ENCODE peak calls at places on chromosome 17, in ten cellular contexts. M, N, F, Z, Q, H, T, S, R and O are unnamed samples.

GRCh38 chr17:51397361-51398127 is 137.2 kb downstream of the UTP18 start:
- DNase-seq in M (no peak), N (no peak), F (peak), Z (no peak), Q (peak), H (no peak), T (peak), S (no peak), R (no peak), O (no peak)

GRCh38 chr17:50681260-50682200 is 26.2 kb downstream of the ANKRD40 start:
- DNase-seq in M (peak), N (peak), F (peak), Z (peak), Q (peak), H (no peak), T (peak), S (no peak), R (no peak), O (peak)

GRCh38 chr17:3796822-3797170 is 4.2 kb downstream of the ITGAE start:
- DNase-seq in M (no peak), N (no peak), F (no peak), Z (no peak), Q (no peak), H (no peak), T (no peak), S (no peak), R (peak), O (peak)

GRCh38 chr17:51258756-51259573 is 884 bp downstream of the MBTD1 start:
- DNase-seq in M (no peak), N (no peak), F (peak), Z (peak), Q (no peak), H (no peak), T (no peak), S (peak), R (peak), O (no peak)

GRCh38 chr17:386145-386876 is 33.7 kb upstream of the RPH3AL start:
- DNase-seq in M (peak), N (peak), F (peak), Z (peak), Q (peak), H (peak), T (peak), S (peak), R (peak), O (peak)

GRCh38 chr17:75113798-75114551 is 4.2 kb downstream of the ARMC7 start:
- DNase-seq in M (peak), N (peak), F (peak), Z (peak), Q (peak), H (peak), T (peak), S (peak), R (peak), O (peak)

GRCh38 chr17:75970011-75970523 is 8.9 kb downstream of the ACOX1 start:
- DNase-seq in M (peak), N (no peak), F (peak), Z (no peak), Q (no peak), H (no peak), T (peak), S (no peak), R (no peak), O (no peak)

GRCh38 chr17:21467739-21468490 is 91.8 kb downstream of the KCNJ12 start:
- DNase-seq in M (no peak), N (no peak), F (no peak), Z (peak), Q (no peak), H (no peak), T (no peak), S (no peak), R (no peak), O (no peak)

GRCh38 chr17:28896884-28897768 is at the start of gene FLOT2:
- DNase-seq in M (peak), N (peak), F (peak), Z (peak), Q (peak), H (peak), T (peak), S (peak), R (peak), O (peak)

GRCh38 chr17:68011199-68011665 is 15.0 kb upstream of the C17orf58 start:
- DNase-seq in M (peak), N (peak), F (peak), Z (no peak), Q (peak), H (peak), T (no peak), S (peak), R (peak), O (peak)

GRCh38 chr17:72334205-72334604 is 213.4 kb downstream of the SOX9 start:
- DNase-seq in M (no peak), N (no peak), F (peak), Z (no peak), Q (no peak), H (no peak), T (peak), S (no peak), R (no peak), O (no peak)

GRCh38 chr17:40485851-40486512 is 15.4 kb downstream of the TNS4 start:
- DNase-seq in M (no peak), N (no peak), F (peak), Z (peak), Q (peak), H (no peak), T (peak), S (peak), R (peak), O (no peak)

GRCh38 chr17:28427372-28427771 is 21.4 kb upstream of the SLC46A1 start:
- DNase-seq in M (no peak), N (no peak), F (no peak), Z (no peak), Q (no peak), H (no peak), T (peak), S (no peak), R (no peak), O (no peak)

GRCh38 chr17:6473128-6473767 is 29.0 kb downstream of the PIMREG start:
- DNase-seq in M (peak), N (peak), F (peak), Z (peak), Q (peak), H (peak), T (peak), S (peak), R (peak), O (peak)

GRCh38 chr17:55567240-55568216 is 56.3 kb upstream of the SMIM36 start:
- DNase-seq in M (no peak), N (no peak), F (no peak), Z (no peak), Q (no peak), H (peak), T (no peak), S (no peak), R (no peak), O (no peak)

GRCh38 chr17:57870283-57870635 is 20.4 kb upstream of the MRPS23 start:
- DNase-seq in M (no peak), N (no peak), F (peak), Z (no peak), Q (no peak), H (no peak), T (peak), S (no peak), R (no peak), O (no peak)

GRCh38 chr17:45432405-45433113 is at the start of gene ARHGAP27:
- DNase-seq in M (peak), N (no peak), F (peak), Z (peak), Q (no peak), H (peak), T (no peak), S (peak), R (no peak), O (peak)

GRCh38 chr17:39213852-39214251 is 11.9 kb downstream of the STAC2 start:
- DNase-seq in M (peak), N (no peak), F (peak), Z (peak), Q (peak), H (no peak), T (no peak), S (peak), R (no peak), O (no peak)

GRCh38 chr17:39152134-39152884 is 872 bp upstream of the PLXDC1 start:
- DNase-seq in M (no peak), N (no peak), F (no peak), Z (peak), Q (no peak), H (peak), T (no peak), S (no peak), R (peak), O (no peak)

GRCh38 chr17:49120166-49120565 is 12.4 kb upstream of the B4GALNT2 start:
- DNase-seq in M (no peak), N (no peak), F (no peak), Z (no peak), Q (no peak), H (no peak), T (no peak), S (no peak), R (no peak), O (no peak)

GRCh38 chr17:46099865-46100264 is 93.4 kb downstream of the KANSL1 start:
- DNase-seq in M (no peak), N (no peak), F (no peak), Z (no peak), Q (no peak), H (no peak), T (no peak), S (no peak), R (no peak), O (no peak)

GRCh38 chr17:28261219-28261618 is 57.8 kb upstream of the TMEM97 start:
- DNase-seq in M (no peak), N (no peak), F (peak), Z (no peak), Q (no peak), H (no peak), T (no peak), S (no peak), R (no peak), O (no peak)

GRCh38 chr17:4986403-4986802 is 1.1 kb downstream of the CAMTA2 start:
- DNase-seq in M (no peak), N (no peak), F (peak), Z (peak), Q (peak), H (no peak), T (no peak), S (no peak), R (no peak), O (no peak)

GRCh38 chr17:68133370-68134045 is 98.0 kb downstream of the KPNA2 start:
- DNase-seq in M (no peak), N (no peak), F (no peak), Z (no peak), Q (no peak), H (peak), T (no peak), S (no peak), R (no peak), O (no peak)

GRCh38 chr17:67478266-67479118 is 101.4 kb downstream of the PITPNC1 start:
- DNase-seq in M (no peak), N (no peak), F (no peak), Z (no peak), Q (no peak), H (no peak), T (no peak), S (no peak), R (no peak), O (no peak)

GRCh38 chr17:73952136-73952497 is 251.4 kb upstream of the RPL38 start:
- DNase-seq in M (no peak), N (peak), F (no peak), Z (no peak), Q (no peak), H (no peak), T (no peak), S (no peak), R (no peak), O (no peak)

GRCh38 chr17:31434404-31435050 is 43.1 kb downstream of the RAB11FIP4 start:
- DNase-seq in M (no peak), N (no peak), F (no peak), Z (peak), Q (no peak), H (no peak), T (no peak), S (no peak), R (no peak), O (no peak)

GRCh38 chr17:28145348-28145747 is 102.9 kb downstream of the NLK start:
- DNase-seq in M (no peak), N (no peak), F (peak), Z (no peak), Q (peak), H (no peak), T (peak), S (no peak), R (no peak), O (no peak)

GRCh38 chr17:33049781-33050414 is 58.3 kb downstream of the SPACA3 start:
- DNase-seq in M (no peak), N (peak), F (peak), Z (no peak), Q (peak), H (no peak), T (peak), S (peak), R (peak), O (peak)

GRCh38 chr17:29180051-29180787 is at the start of gene MYO18A:
- DNase-seq in M (peak), N (peak), F (peak), Z (peak), Q (peak), H (peak), T (peak), S (peak), R (peak), O (peak)

GRCh38 chr17:7016886-7017826 is 4.7 kb downstream of the RNASEK start:
- DNase-seq in M (no peak), N (no peak), F (no peak), Z (peak), Q (no peak), H (no peak), T (no peak), S (no peak), R (no peak), O (no peak)

GRCh38 chr17:69425978-69426377 is 11.5 kb downstream of the MAP2K6 start:
- DNase-seq in M (no peak), N (no peak), F (no peak), Z (no peak), Q (no peak), H (no peak), T (no peak), S (no peak), R (no peak), O (no peak)

GRCh38 chr17:18974407-18975149 is 22.6 kb downstream of the SLC5A10 start:
- DNase-seq in M (no peak), N (no peak), F (no peak), Z (no peak), Q (no peak), H (no peak), T (no peak), S (no peak), R (peak), O (no peak)

DNA sequence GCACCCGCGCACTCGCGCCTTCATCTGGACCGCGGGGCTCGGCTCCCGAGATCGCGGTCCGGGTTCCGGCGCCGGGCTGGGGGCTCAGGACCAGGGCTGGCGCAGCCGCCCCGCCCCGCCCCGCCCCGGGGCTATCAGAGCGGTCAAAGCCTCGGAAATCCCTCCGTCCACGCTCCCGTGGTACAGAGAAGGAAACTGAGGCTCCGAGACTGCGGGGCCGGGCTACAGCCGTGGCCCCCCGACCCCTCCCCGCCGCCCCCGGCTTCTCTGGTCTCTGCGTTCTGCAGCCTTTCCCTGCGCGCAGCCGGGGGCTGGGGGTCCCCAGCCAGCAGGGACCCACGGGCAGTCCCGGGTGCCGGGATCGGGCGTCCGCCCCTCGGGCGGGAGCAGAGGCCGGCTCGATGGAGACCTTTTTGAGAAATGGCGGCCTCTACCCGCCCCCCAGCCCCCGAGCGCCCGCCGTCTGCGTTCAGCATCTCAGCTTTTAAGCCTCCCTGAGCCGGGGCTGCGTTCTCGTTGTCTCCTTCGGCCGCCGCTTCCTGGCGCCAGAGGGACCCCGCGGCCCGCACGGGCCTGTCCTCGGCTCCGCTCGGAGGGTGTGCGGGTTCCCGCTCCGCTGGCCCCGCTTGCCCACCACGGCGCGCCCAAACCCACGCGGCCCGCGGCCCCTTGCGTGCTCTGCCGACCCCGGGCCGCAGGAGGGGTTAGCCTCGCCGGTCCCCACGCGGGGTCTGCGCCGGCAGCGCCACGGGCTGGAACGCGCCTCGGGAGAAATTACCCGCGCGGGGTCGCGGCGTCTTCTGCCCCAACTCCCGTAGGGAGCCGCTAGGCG is 1.5 kb upstream of the NPTX1 start:
- DNase-seq in M (no peak), N (peak), F (peak), Z (no peak), Q (no peak), H (no peak), T (peak), S (no peak), R (peak), O (peak)
- TF ChIP-seq CTCF in M (peak), N (peak), F (peak), Z (peak), Q (no peak), H (peak), T (peak), S (no peak), R (peak), O (peak)

GRCh38 chr17:44221862-44222111 is 2.3 kb upstream of the UBTF start:
- DNase-seq in M (no peak), N (no peak), F (no peak), Z (no peak), Q (no peak), H (no peak), T (no peak), S (peak), R (no peak), O (peak)

GRCh38 chr17:44223574-44224046 is 4.1 kb upstream of the UBTF start:
- DNase-seq in M (no peak), N (no peak), F (peak), Z (peak), Q (peak), H (no peak), T (peak), S (peak), R (no peak), O (no peak)

GRCh38 chr17:44220211-44221071 is 966 bp upstream of the UBTF start:
- DNase-seq in M (no peak), N (peak), F (peak), Z (peak), Q (peak), H (peak), T (peak), S (peak), R (peak), O (peak)

GRCh38 chr17:44221072-44221861 is 1.8 kb upstream of the UBTF start:
- DNase-seq in M (peak), N (peak), F (peak), Z (peak), Q (peak), H (peak), T (peak), S (peak), R (peak), O (peak)

GRCh38 chr17:44222112-44222869 is 2.8 kb upstream of the UBTF start:
- DNase-seq in M (peak), N (peak), F (peak), Z (peak), Q (peak), H (peak), T (peak), S (peak), R (peak), O (peak)
- TF ChIP-seq CTCF in M (peak), N (no peak), F (no peak), Z (peak), Q (no peak), H (peak), T (peak), S (no peak), R (no peak), O (peak)

DNA sequence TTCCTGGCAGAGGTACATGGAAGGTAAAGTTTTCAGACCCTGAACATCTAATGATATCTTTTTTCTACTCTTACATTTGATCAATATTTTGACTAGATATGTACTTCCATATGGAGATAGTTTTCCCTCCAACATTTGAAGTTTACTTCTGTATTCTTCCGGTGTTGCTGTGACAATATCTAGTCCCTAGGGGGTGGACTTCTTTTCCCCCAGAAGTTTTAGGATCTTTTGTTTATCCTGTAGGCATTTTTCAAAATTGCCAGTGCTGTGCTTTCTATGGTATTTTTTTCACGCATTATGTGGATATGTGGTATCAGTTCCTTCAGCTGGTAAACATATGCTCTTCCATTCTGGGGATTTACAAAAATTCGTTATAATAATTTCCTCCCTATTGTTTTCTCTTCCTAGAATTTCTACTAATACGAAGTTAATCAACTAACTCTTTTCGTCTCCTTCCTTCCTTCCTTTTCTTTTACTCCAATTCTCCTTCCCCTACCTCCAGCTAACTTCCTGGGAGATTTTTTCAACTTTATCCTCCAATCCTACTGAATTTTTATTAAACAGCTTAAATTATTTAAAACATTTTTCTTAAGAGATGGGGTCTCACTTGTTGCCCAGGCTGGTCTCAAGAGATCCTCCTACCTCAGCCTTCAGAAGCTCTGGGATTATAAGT is 26.1 kb upstream of the ZNHIT3 start:
- DNase-seq in M (no peak), N (no peak), F (no peak), Z (no peak), Q (no peak), H (no peak), T (no peak), S (no peak), R (no peak), O (no peak)
- TF ChIP-seq CTCF in M (no peak), N (no peak), F (no peak), Z (no peak), Q (no peak), H (no peak), T (no peak), S (no peak), R (no peak), O (no peak)

GRCh38 chr17:60968266-60968665 is 290.6 kb downstream of the BCAS3 start:
- DNase-seq in M (no peak), N (no peak), F (no peak), Z (no peak), Q (no peak), H (no peak), T (no peak), S (no peak), R (no peak), O (no peak)

GRCh38 chr17:60969500-60970037 is 291.9 kb downstream of the BCAS3 start:
- DNase-seq in M (no peak), N (no peak), F (peak), Z (no peak), Q (no peak), H (no peak), T (no peak), S (no peak), R (no peak), O (no peak)

GRCh38 chr17:60970741-60971140 is 293.1 kb downstream of the BCAS3 start:
- DNase-seq in M (no peak), N (no peak), F (no peak), Z (no peak), Q (no peak), H (no peak), T (no peak), S (no peak), R (no peak), O (no peak)

GRCh38 chr17:60971515-60972369 is 294.1 kb downstream of the BCAS3 start:
- DNase-seq in M (peak), N (peak), F (peak), Z (no peak), Q (peak), H (no peak), T (peak), S (peak), R (peak), O (peak)
- TF ChIP-seq CTCF in M (peak), N (peak), F (peak), Z (peak), Q (peak), H (peak), T (peak), S (peak), R (peak), O (peak)

GRCh38 chr17:47696717-47697642 is 3.0 kb downstream of the TBKBP1 start:
- DNase-seq in M (no peak), N (no peak), F (no peak), Z (peak), Q (no peak), H (no peak), T (no peak), S (no peak), R (no peak), O (no peak)
- TF ChIP-seq CTCF in M (no peak), N (no peak), F (no peak), Z (no peak), Q (no peak), H (no peak), T (no peak), S (no peak), R (no peak), O (no peak)

GRCh38 chr17:82105882-82106696 is 8.1 kb upstream of the FASN start:
- DNase-seq in M (peak), N (peak), F (peak), Z (peak), Q (peak), H (no peak), T (peak), S (peak), R (peak), O (peak)
- TF ChIP-seq CTCF in M (peak), N (peak), F (peak), Z (no peak), Q (peak), H (peak), T (peak), S (peak), R (peak), O (peak)

GRCh38 chr17:9725575-9725974 is 65.8 kb downstream of the DHRS7C start:
- DNase-seq in M (no peak), N (peak), F (no peak), Z (no peak), Q (no peak), H (no peak), T (no peak), S (no peak), R (no peak), O (no peak)
- TF ChIP-seq CTCF in M (no peak), N (no peak), F (no peak), Z (no peak), Q (no peak), H (peak), T (peak), S (no peak), R (no peak), O (no peak)

GRCh38 chr17:13031718-13032350 is 14.0 kb upstream of the ELAC2 start:
- DNase-seq in M (peak), N (peak), F (peak), Z (no peak), Q (peak), H (peak), T (peak), S (peak), R (peak), O (peak)
- TF ChIP-seq CTCF in M (peak), N (peak), F (peak), Z (peak), Q (peak), H (peak), T (peak), S (peak), R (peak), O (peak)